ENCODE peak calls at places on chromosomes 4 and X, in four cellular contexts. L is heart right ventricle; H is CD8-positive, alpha-beta T cell; V is lower lobe of right lung. U is an unnamed sample.

GRCh38 chr4:117560329-117560728 is 474.0 kb upstream of the NDST3 start:
- DNase-seq in H (no peak), V (no peak), L (no peak), U (peak; percentile 11)

GRCh38 chr4:126038492-126039236 is 723.9 kb downstream of the FAT4 start:
- DNase-seq in L (no peak), V (no peak), H (no peak), U (no peak)

GRCh38 chr4:8940792-8941491 is 69.3 kb upstream of the HMX1 start:
- DNase-seq in L (no peak), V (no peak), H (no peak), U (no peak)

GRCh38 chr4:153212755-153213154 is 8.5 kb downstream of the TRIM2 start:
- DNase-seq in L (no peak), H (no peak), V (no peak), U (no peak)

GRCh38 chrX:68942141-68942540 is 113.3 kb downstream of the EFNB1 start:
- DNase-seq in L (no peak), H (no peak), V (no peak), U (no peak)

GRCh38 chr4:112031712-112032328 is 113.4 kb upstream of the FAM241A start:
- DNase-seq in H (no peak), L (no peak), V (no peak), U (peak; percentile 51)

GRCh38 chrX:54045563-54046228 is 1.4 kb upstream of the PHF8 start:
- DNase-seq in V (no peak), L (no peak), H (no peak), U (no peak)

GRCh38 chr4:87734084-87734483 is 65.3 kb upstream of the IBSP start:
- DNase-seq in V (no peak), L (no peak), H (no peak), U (no peak)

GRCh38 chr4:18155062-18156041 is 133.8 kb upstream of the LCORL start:
- DNase-seq in H (no peak), L (no peak), V (no peak), U (no peak)

GRCh38 chrX:42975906-42976305 is 197.9 kb upstream of the PPP1R2C start:
- DNase-seq in V (no peak), L (no peak), H (no peak), U (no peak)

GRCh38 chr4:184845367-184846011 is 19.7 kb upstream of the ACSL1 start:
- DNase-seq in V (no peak), H (no peak), L (no peak), U (no peak)

GRCh38 chr4:11783588-11783987 is 354.9 kb upstream of the HS3ST1 start:
- DNase-seq in L (no peak), V (no peak), H (no peak), U (no peak)

GRCh38 chr4:8374851-8375649 is 65.5 kb downstream of the ACOX3 start:
- DNase-seq in L (no peak), V (peak; percentile 45), H (no peak), U (no peak)

GRCh38 chr4:31755751-31756150 is 1035.6 kb downstream of the PCDH7 start:
- DNase-seq in L (no peak), H (no peak), V (no peak), U (no peak)

GRCh38 chr4:125676583-125676982 is 361.8 kb downstream of the FAT4 start:
- DNase-seq in H (no peak), L (no peak), V (no peak), U (no peak)

GRCh38 chr4:22607382-22607781 is 85.4 kb upstream of the GBA3 start:
- DNase-seq in V (no peak), L (peak; percentile 27), H (no peak), U (peak; percentile 29)

GRCh38 chr4:139606600-139607301 is 50.7 kb upstream of the SETD7 start:
- DNase-seq in L (no peak), V (no peak), H (no peak), U (no peak)

GRCh38 chrX:9842541-9842940 is 56.3 kb downstream of the SHROOM2 start:
- DNase-seq in V (no peak), H (no peak), L (no peak), U (no peak)

GRCh38 chrX:87310780-87311179 is 206.8 kb upstream of the KLHL4 start:
- DNase-seq in H (no peak), V (no peak), L (no peak), U (no peak)

GRCh38 chr4:38155589-38156294 is 195.5 kb downstream of the PTTG2 start:
- DNase-seq in L (no peak), V (no peak), H (no peak), U (no peak)

GRCh38 chr4:8108261-8108660 is 50.4 kb downstream of the ABLIM2 start:
- DNase-seq in H (no peak), L (no peak), V (no peak), U (no peak)

GRCh38 chr4:48780867-48781219 is 764 bp upstream of the FRYL start:
- DNase-seq in H (no peak), V (no peak), L (no peak), U (peak; percentile 70)

GRCh38 chr4:98945297-98945850 is 16.4 kb upstream of the EIF4E start:
- DNase-seq in L (no peak), V (no peak), H (no peak), U (no peak)

GRCh38 chr4:123995939-123996338 is 599.3 kb downstream of the SPRY1 start:
- DNase-seq in V (no peak), L (no peak), H (no peak), U (peak; percentile 79)

GRCh38 chrX:93673056-93673868 is at the start of gene NAP1L3:
- DNase-seq in V (peak; percentile 50), L (peak; percentile 32), H (peak; percentile 9), U (peak; percentile 2)

GRCh38 chr4:148164529-148164928 is 277.7 kb downstream of the NR3C2 start:
- DNase-seq in L (no peak), V (no peak), H (no peak), U (no peak)

GRCh38 chr4:4386736-4387392 is at the start of gene NSG1:
- DNase-seq in H (no peak), L (peak; percentile 36), V (no peak), U (no peak)

GRCh38 chr4:48033825-48034413 is 17.3 kb downstream of the NIPAL1 start:
- DNase-seq in L (no peak), H (peak; percentile 47), V (no peak), U (peak; percentile 53)

GRCh38 chrX:12949927-12950656 is 24.8 kb upstream of the TMSB4X start:
- DNase-seq in L (peak; percentile 50), H (peak; percentile 55), V (peak; percentile 82), U (peak; percentile 85)

GRCh38 chr4:122700178-122700725 is 32.3 kb upstream of the BBS12 start:
- DNase-seq in H (no peak), V (no peak), L (peak; percentile 64), U (no peak)

GRCh38 chr4:157018920-157019490 is 47.4 kb upstream of the PDGFC start:
- DNase-seq in V (no peak), L (no peak), H (no peak), U (no peak)

GRCh38 chrX:19373034-19373891 is 29.5 kb downstream of the PDHA1 start:
- DNase-seq in V (no peak), L (no peak), H (no peak), U (no peak)

GRCh38 chr4:118905546-118905945 is 16.9 kb downstream of the SYNPO2 start:
- DNase-seq in H (no peak), L (no peak), V (no peak), U (peak; percentile 77)

GRCh38 chr4:17009871-17010367 is 111.5 kb upstream of the LDB2 start:
- DNase-seq in V (no peak), H (no peak), L (no peak), U (no peak)

GRCh38 chr4:7769936-7770674 is 169.6 kb downstream of the AFAP1 start:
- DNase-seq in V (no peak), H (no peak), L (no peak), U (peak; percentile 14)

GRCh38 chrX:39841604-39842003 is 256.2 kb downstream of the BCOR start:
- DNase-seq in L (no peak), H (no peak), V (no peak), U (no peak)
- H3K27ac ChIP-seq in L (no peak overlapping the region), H (no peak overlapping the region), V (no peak overlapping the region), U (no peak overlapping the region)

GRCh38 chr4:40246547-40246900 is 49.7 kb downstream of the RHOH start:
- DNase-seq in H (no peak), L (no peak), V (no peak), U (no peak)
- H3K4me1 ChIP-seq in H (peaks cover 84% of the 10 kb centered on the region), L (no peaks in the 10 kb centered on the region), V (no peaks in the 10 kb centered on the region), U (peaks cover 3% of the 10 kb centered on the region)

DNA sequence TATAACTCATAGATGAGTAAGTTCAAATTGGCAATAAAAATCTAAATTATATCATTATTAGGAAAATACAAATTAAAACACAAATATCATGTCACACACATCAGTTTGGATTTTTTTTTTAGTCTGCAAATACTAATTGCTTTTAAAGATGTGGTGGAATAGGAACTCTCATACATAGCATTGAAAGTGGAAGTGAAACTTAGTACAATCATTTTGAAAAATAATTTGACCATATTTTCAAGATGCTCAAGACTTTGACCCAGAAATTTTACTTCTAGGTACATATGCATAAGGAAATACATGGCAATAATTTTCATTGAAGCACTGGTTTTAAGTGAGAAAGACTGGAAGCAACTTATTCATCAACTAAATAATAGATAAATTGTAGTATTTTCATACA is 147.5 kb upstream of the SMIM31 start:
- DNase-seq in H (no peak), L (no peak), V (no peak), U (no peak)
- H3K27ac ChIP-seq in H (no peak overlapping the region), L (no peak overlapping the region), V (no peak overlapping the region), U (no peak overlapping the region)

DNA sequence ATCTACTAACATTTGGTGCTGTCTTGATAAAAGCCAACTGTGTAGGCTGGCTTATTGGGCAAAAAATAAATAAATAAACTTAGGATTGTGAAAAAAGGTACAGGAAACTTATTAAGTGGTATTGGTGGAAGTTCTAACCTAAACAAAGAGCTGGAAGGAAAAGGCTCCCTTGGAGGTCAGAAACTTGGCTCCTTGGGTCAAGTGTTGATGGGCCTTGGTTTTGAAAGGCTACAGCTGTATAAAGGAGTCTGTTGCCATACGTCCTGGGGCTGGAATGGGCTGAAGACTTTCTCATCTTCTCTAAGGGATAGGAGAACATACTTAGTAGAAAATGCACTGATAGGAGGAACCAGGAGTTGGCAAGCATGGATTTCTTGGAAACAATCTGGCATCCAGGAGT is 56.5 kb downstream of the PDLIM5 start:
- DNase-seq in V (no peak), L (no peak), H (no peak), U (no peak)
- H3K4me1 ChIP-seq in V (peaks cover 20% of the 10 kb centered on the region), L (peaks cover 72% of the 10 kb centered on the region), H (no peaks in the 10 kb centered on the region), U (peaks cover 21% of the 10 kb centered on the region)

DNA sequence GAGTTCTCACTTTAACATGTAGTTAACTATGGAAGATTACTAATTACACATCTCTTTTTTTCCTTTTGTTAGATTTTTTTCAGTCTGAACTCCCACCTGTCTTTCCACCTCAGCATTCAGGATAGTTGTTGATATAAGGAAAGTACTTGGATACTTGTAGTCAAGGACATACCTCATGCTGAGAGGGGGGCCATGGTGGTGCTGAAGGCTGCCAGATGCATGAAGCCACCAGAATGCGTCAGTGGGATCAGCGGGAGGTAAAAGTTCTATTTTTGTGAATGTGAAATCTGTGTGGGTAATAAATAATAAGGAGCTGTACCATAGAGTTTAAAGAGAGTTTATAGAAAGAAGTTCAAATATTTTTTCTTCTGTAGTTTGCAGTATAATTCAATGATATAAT is 13.1 kb upstream of the NDST4 start:
- DNase-seq in V (no peak), L (no peak), H (no peak), U (no peak)
- H3K27ac ChIP-seq in V (no peak overlapping the region), L (no peak overlapping the region), H (no peak overlapping the region), U (no peak overlapping the region)

DNA sequence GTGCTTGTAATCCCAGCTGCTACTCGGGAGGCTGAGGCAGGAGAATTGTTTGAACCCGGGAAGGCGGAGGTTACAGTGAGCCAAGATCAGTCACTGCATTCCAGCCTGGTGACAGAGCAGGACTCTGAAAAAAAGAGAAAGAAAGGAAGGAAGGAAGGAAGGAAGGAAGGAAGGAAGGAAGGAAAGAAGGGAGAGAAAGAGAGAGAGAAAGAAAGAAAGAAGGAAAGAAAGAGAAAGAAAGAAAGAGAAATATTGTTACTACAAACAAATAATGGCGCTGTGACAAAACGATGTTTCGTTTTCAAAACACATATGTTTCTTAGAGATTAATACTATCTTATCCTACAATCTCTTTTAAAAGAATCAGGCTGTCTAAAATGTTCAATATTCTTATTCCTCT is 42.1 kb upstream of the CCDC160 start:
- DNase-seq in V (no peak), L (no peak), H (no peak), U (no peak)
- H3K4me1 ChIP-seq in V (no peaks in the 10 kb centered on the region), L (no peaks in the 10 kb centered on the region), H (no peaks in the 10 kb centered on the region), U (no peaks in the 10 kb centered on the region)

U was measured in endothelial cell of umbilical vein.